ENCODE peak calls at places on chromosomes 16 and 17, in five cellular contexts. X, I, Y, V and D are unnamed samples.

GRCh38 chr17:32590974-32591373 is 104.2 kb downstream of the CDK5R1 start:
- DNase-seq in V (no peak), I (no peak), Y (no peak), X (no peak), D (no peak)

GRCh38 chr17:44469676-44470075 is 33.5 kb downstream of the GPATCH8 start:
- DNase-seq in V (no peak), X (no peak), I (no peak), Y (no peak), D (no peak)

GRCh38 chr16:89958068-89958467 is 9.5 kb downstream of the DEF8 start:
- DNase-seq in X (no peak), V (no peak), I (no peak), Y (no peak), D (no peak)

GRCh38 chr16:2799852-2800226 is 1.6 kb downstream of the PRSS41 start:
- DNase-seq in V (no peak), I (no peak), X (no peak), Y (no peak), D (no peak)

GRCh38 chr17:9241774-9242496 is 220.6 kb downstream of the NTN1 start:
- DNase-seq in V (no peak), X (no peak), Y (no peak), I (no peak), D (no peak)

GRCh38 chr16:75433732-75434413 is 570 bp upstream of the CFDP1 start:
- DNase-seq in I (peak; percentile 67), Y (peak; percentile 20), X (peak; percentile 68), V (no peak), D (peak; percentile 68)

GRCh38 chr16:83244057-83244456 is 563.7 kb upstream of the HSBP1 start:
- DNase-seq in V (no peak), I (no peak), X (no peak), Y (no peak), D (no peak)

GRCh38 chr16:14501331-14502255 is 128.5 kb downstream of the PARN start:
- DNase-seq in I (no peak), V (peak; percentile 89), Y (peak; percentile 81), X (no peak), D (no peak)

GRCh38 chr16:67652578-67653130 is 7.4 kb downstream of the ACD start:
- DNase-seq in V (no peak), Y (no peak), I (no peak), X (no peak), D (peak; percentile 23)

GRCh38 chr16:11670171-11671131 is 2.2 kb downstream of the SNN start:
- DNase-seq in X (no peak), V (no peak), I (peak; percentile 43), Y (no peak), D (no peak)